ENCODE peak calls at places on chromosomes 6 and 20, in six cellular contexts. J is HCT116, P is K562, B is GM12878, N is HepG2, W is H1. T is an unnamed sample. For H3K4me1, the result is how much of the 10 kb centered on the place peaks cover.

GRCh38 chr6:1406306-1407058 is 17.1 kb downstream of the FOXF2 start:
- DNase-seq in J (no peak), P (no peak), B (no peak), N (no peak), W (no peak), T (no peak)

GRCh38 chr6:45437441-45437820 is 59.7 kb upstream of the SUPT3H start:
- DNase-seq in J (no peak), P (no peak), B (no peak), N (no peak), W (no peak), T (no peak)

GRCh38 chr6:71045296-71045695 is 88.4 kb upstream of the B3GAT2 start:
- DNase-seq in J (no peak), P (no peak), B (no peak), N (no peak), W (no peak), T (no peak)

GRCh38 chr6:71157350-71157749 is 131.3 kb upstream of the OGFRL1 start:
- DNase-seq in J (no peak), P (no peak), B (no peak), N (no peak), W (no peak), T (peak)

GRCh38 chr6:51152594-51152993 is 333.9 kb downstream of the TFAP2B start:
- DNase-seq in J (no peak), P (no peak), B (no peak), N (no peak), W (no peak), T (no peak)

GRCh38 chr20:4431446-4431845 is 290.3 kb upstream of the PRND start:
- DNase-seq in J (no peak), P (no peak), B (no peak), N (no peak), W (no peak), T (no peak)

GRCh38 chr6:57193177-57193576 is 21.1 kb downstream of the BAG2 start:
- DNase-seq in J (no peak), P (no peak), B (no peak), N (no peak), W (no peak), T (no peak)

GRCh38 chr6:73640179-73640750 is 13.5 kb downstream of the SLC17A5 start:
- DNase-seq in J (no peak), P (no peak), B (no peak), N (no peak), W (no peak), T (no peak)

GRCh38 chr20:52783769-52784168 is 188.4 kb upstream of the TSHZ2 start:
- DNase-seq in J (no peak), P (peak), B (no peak), N (peak), W (peak), T (peak)

DNA sequence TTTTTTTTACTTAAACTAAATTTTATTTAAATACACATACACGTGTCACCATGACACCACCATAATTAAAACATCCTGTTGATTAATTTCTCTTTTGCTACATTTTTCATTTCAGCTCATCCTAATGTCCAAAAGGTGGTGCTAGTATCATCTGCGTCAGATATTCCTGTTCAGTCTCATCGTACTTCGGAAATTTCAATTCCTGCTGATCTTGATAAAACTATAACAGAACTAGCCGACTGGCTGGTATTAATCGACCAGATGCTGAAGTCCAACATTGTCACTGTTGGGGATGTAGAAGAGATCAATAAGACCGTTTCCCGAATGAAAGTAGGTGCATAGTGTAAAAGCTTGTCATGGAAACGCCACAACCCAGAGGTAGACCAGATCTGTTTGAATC is 263.4 kb downstream of the UTRN start:
- DNase-seq in J (no peak), P (no peak), B (no peak), N (no peak), W (no peak), T (no peak)
- H3K4me3 ChIP-seq in J (no peak), P (no peak), B (no peak), N (no peak), W (no peak), T (no peak)

DNA sequence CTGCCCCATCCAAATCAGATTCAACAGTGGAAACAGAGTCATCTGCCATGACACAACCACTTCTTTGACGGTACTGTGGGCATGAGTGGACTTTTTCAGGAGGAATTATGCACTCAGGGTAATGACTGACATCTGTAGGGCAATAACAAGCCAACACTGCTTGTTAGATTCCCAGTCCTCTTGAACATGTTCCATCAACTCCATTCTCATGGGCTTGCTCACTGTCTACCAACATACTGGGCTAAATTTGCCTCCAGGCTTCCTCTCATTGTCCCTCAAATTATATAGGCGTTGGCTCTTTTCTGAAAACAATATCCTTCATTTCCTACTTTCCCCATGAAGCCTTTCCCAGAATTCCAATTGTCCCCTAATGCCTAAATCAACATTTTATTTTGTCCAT is 43.1 kb downstream of the ANKEF1 start:
- DNase-seq in J (no peak), P (no peak), B (no peak), N (no peak), W (no peak), T (no peak)
- H3K4me1 ChIP-seq in J (under half), P (under half), B (under half), N (under half), W (under half), T (under half)

DNA sequence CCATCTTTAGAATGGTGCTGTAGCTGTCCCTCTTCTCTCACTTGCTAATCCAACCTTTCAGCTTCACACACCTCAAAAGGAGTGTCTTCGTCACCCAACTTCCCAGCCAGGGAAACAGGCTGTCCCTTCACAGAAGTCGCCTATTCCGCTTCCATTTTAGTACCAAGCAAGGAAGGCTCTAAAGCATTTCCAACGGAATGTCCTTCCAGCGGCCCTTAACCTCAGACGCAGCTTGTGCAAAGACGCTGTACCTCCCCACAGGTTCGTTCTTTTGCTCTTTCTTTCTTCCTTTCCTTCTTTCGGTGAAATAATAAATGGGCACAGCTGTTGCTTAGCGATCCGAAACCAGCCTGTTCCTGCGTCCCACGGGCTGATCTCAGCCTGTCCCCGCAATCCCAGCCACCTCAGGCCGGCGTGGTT is 1.5 kb downstream of the PTPRT start:
- DNase-seq in J (no peak), P (no peak), B (no peak), N (no peak), W (no peak), T (no peak)
- TF ChIP-seq ZNF274 in J (no peak), P (no peak), B (no peak), N (no peak), W (no peak), T (no peak)

GRCh38 chr6:28807682-28808280 is 116.0 kb downstream of the TRIM27 start:
- DNase-seq in J (peak), P (peak), B (no peak), N (peak), W (no peak), T (peak)
- H3K4me3 ChIP-seq in J (no peak), P (peak), B (peak), N (peak), W (peak), T (peak)

DNA sequence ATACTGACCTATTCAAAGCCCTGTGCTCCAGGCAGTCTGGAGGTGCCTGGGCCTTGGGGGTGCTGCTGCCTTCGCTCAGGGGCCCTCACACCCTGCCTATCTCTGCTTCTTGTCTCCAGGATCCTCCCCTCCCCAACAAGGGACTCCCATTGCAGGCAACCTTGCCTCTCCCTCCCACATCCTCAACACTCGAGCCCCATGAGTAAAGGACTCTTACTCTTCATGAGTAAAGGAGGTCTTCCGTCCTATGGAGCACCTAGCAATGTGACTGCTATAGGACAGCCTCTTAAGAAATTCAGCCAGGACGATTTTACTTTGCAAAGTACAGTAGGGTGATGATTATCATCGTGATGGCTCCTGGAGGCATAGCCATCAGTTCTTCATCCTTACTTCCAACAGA is 24.5 kb downstream of the PLEKHG1 start:
- DNase-seq in J (no peak), P (no peak), B (no peak), N (no peak), W (no peak), T (no peak)
- H3K4me1 ChIP-seq in J (under half), P (under half), B (under half), N (under half), W (under half), T (under half)

GRCh38 chr6:122890250-122890649 is 101.2 kb downstream of the SMPDL3A start:
- DNase-seq in J (no peak), P (no peak), B (no peak), N (no peak), W (no peak), T (no peak)

DNA sequence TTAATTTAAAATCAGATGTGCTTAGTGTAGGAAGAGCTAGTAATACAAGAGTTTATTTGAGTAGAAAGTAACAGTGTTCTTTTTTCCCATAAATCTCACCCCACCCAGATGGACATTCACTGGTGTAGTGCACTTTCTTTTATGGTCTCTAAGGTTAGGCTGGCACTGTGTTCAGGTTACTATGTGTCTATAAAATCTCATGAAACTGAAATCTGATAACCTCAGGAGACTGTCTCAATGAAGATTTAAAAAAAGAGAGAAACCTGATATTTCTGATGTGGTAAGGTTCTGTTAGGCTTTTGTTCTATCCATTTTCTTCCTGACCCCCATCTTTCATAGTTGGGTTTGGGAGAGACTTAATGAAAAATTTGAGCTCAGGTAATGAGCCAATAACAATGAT is 101.2 kb upstream of the CLVS2 start:
- DNase-seq in J (no peak), P (no peak), B (no peak), N (no peak), W (no peak), T (no peak)
- TF ChIP-seq ZNF274 in J (no peak), P (no peak), B (no peak), N (no peak), W (no peak), T (no peak)

DNA sequence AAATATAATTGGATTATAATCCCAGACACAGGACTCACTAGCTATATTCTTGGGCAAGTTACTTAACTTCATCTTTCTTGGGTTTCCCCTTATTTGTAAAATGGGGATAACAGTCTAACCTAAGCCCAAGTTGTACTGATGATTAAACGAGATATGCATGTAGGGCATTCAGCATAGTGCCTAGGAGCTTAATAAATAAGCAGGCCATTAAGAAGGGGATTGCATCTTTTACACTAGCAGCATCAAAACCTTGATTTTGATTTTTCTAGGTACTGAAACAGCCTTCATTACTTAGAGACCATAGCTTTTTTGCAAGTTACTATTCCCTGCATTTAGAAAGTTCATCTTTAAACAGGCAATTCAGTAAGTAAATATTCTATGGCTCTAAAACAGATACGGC is 2.2 kb upstream of the QKI start:
- DNase-seq in J (no peak), P (no peak), B (no peak), N (no peak), W (no peak), T (no peak)
- H3K4me3 ChIP-seq in J (no peak), P (peak), B (peak), N (peak), W (peak), T (peak)

T was measured in NT2/D1.